ENCODE peak calls at places on chromosomes 16 and 17, in four cellular contexts. G is brain microvascular endothelial cell; D is aorta; V is CD8-positive, alpha-beta T cell. X is an unnamed sample.

GRCh38 chr17:1562178-1562643 is 381 bp downstream of the PITPNA start:
- DNase-seq in G (no peak), D (peak), V (peak), X (peak)

GRCh38 chr17:79609616-79610150 is 1.2 kb downstream of the RBFOX3 start:
- DNase-seq in V (no peak), D (no peak), G (no peak), X (no peak)

GRCh38 chr16:59905628-59906027 is 1171.5 kb upstream of the GOT2 start:
- DNase-seq in G (peak), V (no peak), D (no peak), X (peak)

GRCh38 chr16:75263291-75263962 is 12.0 kb upstream of the BCAR1 start:
- DNase-seq in V (no peak), D (no peak), G (no peak), X (no peak)

GRCh38 chr17:80111702-80112470 is 10.5 kb downstream of the GAA start:
- DNase-seq in G (no peak), V (no peak), D (peak), X (no peak)

GRCh38 chr17:45648642-45649041 is 135.5 kb upstream of the CRHR1 start:
- DNase-seq in G (no peak), D (peak), V (no peak), X (no peak)

GRCh38 chr17:13420294-13421277 is 181.1 kb downstream of the HS3ST3A1 start:
- DNase-seq in V (no peak), G (peak), D (no peak), X (peak)

GRCh38 chr17:65742433-65743312 is 181.2 kb upstream of the AXIN2 start:
- DNase-seq in G (peak), V (no peak), D (no peak), X (peak)

GRCh38 chr17:17469996-17470395 is 6.8 kb upstream of the MED9 start:
- DNase-seq in G (no peak), V (no peak), D (no peak), X (no peak)

GRCh38 chr17:1829189-1829578 is 518 bp downstream of the SMYD4 start:
- DNase-seq in D (no peak), G (peak), V (no peak), X (no peak)

GRCh38 chr17:42675348-42675983 is 1.3 kb downstream of the PLEKHH3 start:
- DNase-seq in D (no peak), V (no peak), G (no peak), X (no peak)

GRCh38 chr16:70298988-70299938 is at the start of gene DDX19B:
- DNase-seq in G (peak), V (peak), D (peak), X (peak)

GRCh38 chr16:8996891-8997290 is 33.2 kb upstream of the USP7 start:
- DNase-seq in G (no peak), V (no peak), D (no peak), X (no peak)

DNA sequence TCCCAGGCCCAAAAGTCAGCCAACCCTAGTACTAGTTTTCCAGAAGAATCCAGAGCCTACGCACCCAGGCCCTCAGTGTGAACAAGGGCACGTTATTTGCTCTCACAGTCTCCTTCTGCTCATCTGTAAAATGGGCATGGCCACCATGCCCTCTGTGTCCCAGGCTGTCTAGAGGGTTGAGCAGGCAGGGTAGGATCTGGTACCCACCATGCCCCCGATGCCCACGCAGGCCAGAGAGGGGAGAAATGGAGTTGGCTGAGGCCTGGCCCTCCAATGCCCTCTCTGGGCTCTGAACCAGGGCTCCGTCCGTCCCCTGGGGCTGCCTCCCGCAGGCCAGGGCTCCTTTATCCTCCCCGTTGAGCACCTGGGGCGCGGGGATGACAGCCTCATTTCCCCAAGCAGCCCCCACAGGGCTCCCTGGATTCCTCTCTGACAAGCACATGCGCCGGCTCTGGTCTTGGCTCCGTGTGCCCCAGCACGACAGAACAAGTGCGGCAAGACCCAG is 9.1 kb upstream of the BAHCC1 start:
- DNase-seq in V (no peak), G (no peak), D (no peak), X (no peak)
- H3K4me3 ChIP-seq in V (no peak), G (peak), D (peak), X (peak)

DNA sequence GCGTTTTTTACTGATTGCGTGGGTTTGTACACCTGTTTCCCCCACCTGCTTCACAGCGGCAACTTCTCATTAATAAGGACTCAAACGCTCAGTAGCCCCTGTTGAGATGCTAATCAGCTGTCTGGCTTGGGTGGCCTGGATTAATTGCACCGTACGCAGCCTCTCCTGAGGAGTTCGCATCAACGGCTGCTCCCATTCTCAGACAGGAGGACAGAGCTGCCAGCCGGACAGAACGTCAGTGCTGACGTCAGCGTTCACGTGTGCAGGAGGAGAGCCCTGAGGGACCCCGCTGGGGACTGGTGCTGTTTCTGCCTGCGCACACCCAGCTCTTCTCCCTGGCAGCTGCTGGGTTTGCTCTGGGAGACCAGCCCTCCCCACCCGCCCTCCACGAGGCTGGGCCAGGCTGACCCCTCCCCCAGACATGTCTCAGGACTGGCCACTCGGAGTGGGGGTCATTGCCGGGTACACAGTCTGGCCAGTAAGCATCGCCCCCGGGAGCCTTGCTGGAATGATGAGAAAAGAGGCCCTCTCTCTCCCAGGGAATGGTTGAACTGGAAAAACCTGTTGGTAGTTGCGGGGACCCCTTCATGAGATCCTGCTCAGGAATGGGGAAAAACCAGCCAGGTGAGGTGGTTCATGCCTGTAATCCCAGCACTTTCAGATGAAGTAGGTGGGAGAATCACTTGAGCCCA is 5.7 kb upstream of the BANP start:
- DNase-seq in G (peak), D (peak), V (no peak), X (peak)
- H3K4me3 ChIP-seq in G (peak), D (no peak), V (peak), X (peak)

GRCh38 chr16:24838554-24839266 is 7.1 kb upstream of the SLC5A11 start:
- DNase-seq in D (no peak), V (no peak), G (peak), X (peak)
- H3K4me3 ChIP-seq in D (no peak), V (no peak), G (peak), X (no peak)

GRCh38 chr17:5678171-5678570 is 93.9 kb upstream of the NLRP1 start:
- DNase-seq in V (no peak), D (no peak), G (no peak), X (no peak)

GRCh38 chr17:5686246-5686645 is 101.9 kb upstream of the NLRP1 start:
- DNase-seq in V (no peak), G (no peak), D (no peak), X (no peak)

GRCh38 chr17:5680766-5681165 is 96.5 kb upstream of the NLRP1 start:
- DNase-seq in V (no peak), D (no peak), G (no peak), X (no peak)

DNA sequence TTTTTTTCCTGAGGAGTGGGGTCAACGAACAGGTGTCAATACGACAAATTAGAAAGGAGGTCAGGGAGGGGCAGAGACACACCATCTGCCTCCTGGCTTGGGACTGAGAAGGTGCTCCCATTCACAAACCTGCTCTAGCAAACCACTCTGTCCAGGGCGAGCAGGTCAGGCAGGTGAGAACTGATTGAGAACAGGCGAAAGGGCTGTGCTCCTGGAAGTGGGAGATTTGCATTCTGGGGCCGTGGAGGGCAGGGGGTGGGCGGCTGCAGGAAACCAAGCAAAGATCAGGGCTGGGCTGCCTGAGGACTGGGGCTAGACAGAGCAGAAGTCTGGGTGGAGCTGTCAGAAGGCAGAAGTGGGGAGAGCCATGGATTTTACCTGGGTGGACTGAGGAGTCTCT is 98.9 kb upstream of the NLRP1 start:
- DNase-seq in D (no peak), V (no peak), G (no peak), X (no peak)
- H3K4me3 ChIP-seq in D (no peak), V (no peak), G (no peak), X (no peak)

DNA sequence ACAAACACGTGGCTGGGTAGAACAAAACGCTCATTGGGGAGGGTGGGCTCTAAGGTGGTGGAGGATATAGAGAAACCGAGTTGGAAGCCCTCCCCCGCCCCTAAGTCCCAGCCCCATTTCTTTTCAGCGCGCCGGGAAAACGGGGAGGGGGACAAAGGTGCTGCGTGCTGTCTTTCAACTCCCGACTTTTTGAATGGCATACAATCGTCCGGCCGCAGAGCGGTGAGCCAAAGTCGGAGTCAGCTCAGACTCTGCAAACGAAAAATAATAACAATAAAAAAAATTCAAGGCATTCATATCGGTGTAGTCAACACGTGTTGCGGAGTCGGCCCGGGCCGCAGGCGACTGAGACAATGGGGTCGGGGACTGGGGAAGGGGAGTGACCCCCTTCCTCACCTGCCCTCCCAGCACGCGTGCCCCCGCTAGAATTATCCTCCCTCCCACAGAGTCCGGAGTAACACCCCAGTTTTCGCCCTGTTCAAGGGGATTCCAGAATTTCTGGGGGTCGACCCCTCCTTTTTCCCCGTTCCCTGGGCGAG is 1.8 kb upstream of the IGF2BP1 start:
- DNase-seq in D (no peak), G (no peak), V (no peak), X (no peak)
- H3K4me3 ChIP-seq in D (no peak), G (peak), V (no peak), X (peak)

GRCh38 chr16:50202926-50203624 is 50.0 kb downstream of the TENT4B start:
- DNase-seq in V (no peak), G (peak), D (no peak), X (peak)
- H3K4me3 ChIP-seq in V (no peak), G (peak), D (no peak), X (peak)

GRCh38 chr17:48570325-48571023 is 7.7 kb downstream of the HOXB4 start:
- DNase-seq in V (no peak), G (no peak), D (peak), X (no peak)

GRCh38 chr17:48569676-48570324 is 8.3 kb downstream of the HOXB4 start:
- DNase-seq in G (no peak), V (no peak), D (no peak), X (no peak)

GRCh38 chr17:48567209-48567608 is 10.9 kb downstream of the HOXB4 start:
- DNase-seq in G (no peak), V (no peak), D (no peak), X (no peak)

GRCh38 chr17:48567646-48568354 is 10.3 kb downstream of the HOXB4 start:
- DNase-seq in G (no peak), D (no peak), V (no peak), X (no peak)

DNA sequence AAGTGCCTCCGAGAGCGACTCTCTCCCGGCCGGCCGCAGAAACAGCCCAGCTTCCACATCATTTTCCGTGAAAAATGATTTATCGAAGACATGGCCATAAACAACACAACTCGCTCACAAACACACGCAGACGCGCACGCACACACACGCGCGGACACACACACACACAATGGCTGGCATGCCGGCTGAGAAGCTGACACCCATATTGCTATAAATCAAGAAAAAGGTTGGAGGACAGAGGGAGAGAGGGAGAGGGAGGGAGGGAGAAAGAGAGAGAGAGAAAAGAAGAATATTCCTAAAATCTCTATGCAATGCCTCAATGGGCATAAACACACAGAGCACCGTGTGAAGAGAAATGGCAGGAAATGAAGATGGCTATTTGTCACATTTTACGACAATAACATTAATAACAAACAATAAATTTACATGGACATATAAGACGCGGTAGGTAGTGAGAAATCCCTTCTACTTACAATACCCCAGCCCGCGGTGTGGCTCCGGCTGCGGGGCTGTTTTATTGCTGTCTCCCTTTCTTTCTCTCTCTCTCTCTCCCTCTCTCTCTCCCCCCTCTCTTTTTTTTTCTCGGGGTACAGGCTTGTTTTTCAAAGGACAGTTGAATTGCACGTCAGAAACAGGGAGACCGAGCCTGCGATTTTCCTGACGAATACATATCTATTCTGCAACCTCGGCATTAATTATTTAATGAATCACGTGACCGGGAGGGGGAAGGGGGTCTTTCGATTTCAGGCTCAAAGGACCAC is 9.5 kb downstream of the HOXB4 start:
- DNase-seq in G (no peak), V (no peak), D (no peak), X (no peak)
- H3K4me3 ChIP-seq in G (peak), V (no peak), D (no peak), X (peak)

GRCh38 chr17:78484300-78485159 is 92.7 kb downstream of the DNAH17 start:
- DNase-seq in V (peak), D (no peak), G (peak), X (no peak)
- H3K4me3 ChIP-seq in V (peak), D (no peak), G (peak), X (peak)

X was measured in astrocyte.